ENCODE peak calls at places on chromosomes 2 and 18, in six cellular contexts. One of them, this sample, is unnamed.

GRCh38 chr18:22674300-22674699 is 256.6 kb upstream of the CTAGE1 start:
- DNase-seq in CD8-positive, alpha-beta T cell: no peak
- DNase-seq in LoVo: peak
- DNase-seq in GM12878: no peak
- DNase-seq in BJ: peak
- DNase-seq in Right ventricle myocardium superior: no peak
- DNase-seq in this sample: no peak

GRCh38 chr2:145748927-145749326 is 1229.0 kb upstream of the ZEB2 start:
- DNase-seq in CD8-positive, alpha-beta T cell: no peak
- DNase-seq in LoVo: no peak
- DNase-seq in GM12878: no peak
- DNase-seq in BJ: no peak
- DNase-seq in Right ventricle myocardium superior: no peak
- DNase-seq in this sample: no peak

GRCh38 chr18:13051950-13052349 is 60.8 kb downstream of the CEP192 start:
- DNase-seq in CD8-positive, alpha-beta T cell: no peak
- DNase-seq in LoVo: no peak
- DNase-seq in GM12878: peak
- DNase-seq in BJ: no peak
- DNase-seq in Right ventricle myocardium superior: no peak
- DNase-seq in this sample: no peak

GRCh38 chr18:65103864-65104263 is 646.9 kb upstream of the CDH7 start:
- DNase-seq in CD8-positive, alpha-beta T cell: no peak
- DNase-seq in LoVo: no peak
- DNase-seq in GM12878: no peak
- DNase-seq in BJ: no peak
- DNase-seq in Right ventricle myocardium superior: no peak
- DNase-seq in this sample: no peak

GRCh38 chr2:115484483-115484882 is 1042.0 kb downstream of the DPP10 start:
- DNase-seq in CD8-positive, alpha-beta T cell: no peak
- DNase-seq in LoVo: no peak
- DNase-seq in GM12878: no peak
- DNase-seq in BJ: no peak
- DNase-seq in Right ventricle myocardium superior: no peak
- DNase-seq in this sample: no peak

GRCh38 chr18:78883501-78883900 is 96.1 kb upstream of the SALL3 start:
- DNase-seq in CD8-positive, alpha-beta T cell: no peak
- DNase-seq in LoVo: no peak
- DNase-seq in GM12878: no peak
- DNase-seq in BJ: no peak
- DNase-seq in Right ventricle myocardium superior: no peak
- DNase-seq in this sample: no peak

GRCh38 chr2:138485019-138485418 is 16.6 kb upstream of the SPOPL start:
- DNase-seq in CD8-positive, alpha-beta T cell: no peak
- DNase-seq in LoVo: no peak
- DNase-seq in GM12878: no peak
- DNase-seq in BJ: no peak
- DNase-seq in Right ventricle myocardium superior: no peak
- DNase-seq in this sample: no peak

GRCh38 chr2:241546771-241547498 is 11.6 kb upstream of the BOK start:
- DNase-seq in CD8-positive, alpha-beta T cell: no peak
- DNase-seq in LoVo: peak
- DNase-seq in GM12878: no peak
- DNase-seq in BJ: peak
- DNase-seq in Right ventricle myocardium superior: no peak
- DNase-seq in this sample: peak

GRCh38 chr18:10365021-10365420 is 89.4 kb upstream of the APCDD1 start:
- DNase-seq in CD8-positive, alpha-beta T cell: no peak
- DNase-seq in LoVo: no peak
- DNase-seq in GM12878: no peak
- DNase-seq in BJ: no peak
- DNase-seq in Right ventricle myocardium superior: no peak
- DNase-seq in this sample: no peak

GRCh38 chr2:172215172-172215935 is 112.7 kb upstream of the DLX2 start:
- DNase-seq in CD8-positive, alpha-beta T cell: no peak
- DNase-seq in LoVo: no peak
- DNase-seq in GM12878: no peak
- DNase-seq in BJ: no peak
- DNase-seq in Right ventricle myocardium superior: no peak
- DNase-seq in this sample: no peak

GRCh38 chr2:12897181-12897580 is 180.4 kb downstream of the TRIB2 start:
- DNase-seq in CD8-positive, alpha-beta T cell: no peak
- DNase-seq in LoVo: no peak
- DNase-seq in GM12878: no peak
- DNase-seq in BJ: no peak
- DNase-seq in Right ventricle myocardium superior: no peak
- DNase-seq in this sample: no peak

GRCh38 chr18:39799010-39799409 is 2156.0 kb upstream of the PIK3C3 start:
- DNase-seq in CD8-positive, alpha-beta T cell: no peak
- DNase-seq in LoVo: no peak
- DNase-seq in GM12878: no peak
- DNase-seq in BJ: no peak
- DNase-seq in Right ventricle myocardium superior: no peak
- DNase-seq in this sample: no peak

GRCh38 chr2:37645363-37645762 is 26.1 kb downstream of the CDC42EP3 start:
- DNase-seq in CD8-positive, alpha-beta T cell: peak
- DNase-seq in LoVo: no peak
- DNase-seq in GM12878: no peak
- DNase-seq in BJ: no peak
- DNase-seq in Right ventricle myocardium superior: no peak
- DNase-seq in this sample: no peak

GRCh38 chr2:31828891-31829290 is 181.9 kb downstream of the MEMO1 start:
- DNase-seq in CD8-positive, alpha-beta T cell: no peak
- DNase-seq in LoVo: no peak
- DNase-seq in GM12878: no peak
- DNase-seq in BJ: no peak
- DNase-seq in Right ventricle myocardium superior: no peak
- DNase-seq in this sample: no peak

GRCh38 chr2:191265311-191266170 is 20.3 kb downstream of the MYO1B start:
- DNase-seq in CD8-positive, alpha-beta T cell: no peak
- DNase-seq in LoVo: no peak
- DNase-seq in GM12878: no peak
- DNase-seq in BJ: peak
- DNase-seq in Right ventricle myocardium superior: no peak
- DNase-seq in this sample: no peak

This sample was measured in left ventricle myocardium superior.